ENCODE peak calls at places on chromosomes 6 and 20, in four cellular contexts. F is GM12878, L is HepG2, Y is K562. T is an unnamed sample.
A peak's percentile ranks its signal among the peaks of the same experiment; 100 is the strongest.

GRCh38 chr6:17419189-17419575 is 25.8 kb downstream of the CAP2 start:
- DNase-seq in F (no peak), Y (no peak), L (no peak), T (no peak)

GRCh38 chr20:34907616-34908469 is 31.4 kb downstream of the ACSS2 start:
- DNase-seq in L (peak; percentile 26), Y (no peak), F (no peak), T (no peak)

GRCh38 chr6:2978923-2979322 is 7.6 kb upstream of the SERPINB6 start:
- DNase-seq in F (no peak), Y (no peak), L (no peak), T (no peak)

GRCh38 chr20:43583982-43584432 is 6.7 kb upstream of the IFT52 start:
- DNase-seq in Y (peak; percentile 59), F (no peak), L (peak; percentile 95), T (no peak)

GRCh38 chr6:29792123-29793035 is 35.2 kb upstream of the HLA-G start:
- DNase-seq in F (no peak), L (no peak), Y (peak; percentile 70), T (peak; percentile 30)

GRCh38 chr6:142323377-142323776 is 21.6 kb downstream of the ADGRG6 start:
- DNase-seq in Y (no peak), L (peak; percentile 96), F (no peak), T (no peak)

GRCh38 chr6:101761124-101761601 is 367.7 kb downstream of the GRIK2 start:
- DNase-seq in L (no peak), Y (no peak), F (no peak), T (no peak)

GRCh38 chr20:46118481-46119020 is 437 bp downstream of the CD40 start:
- DNase-seq in L (no peak), F (no peak), Y (no peak), T (no peak)

GRCh38 chr6:137268911-137269310 is 49.7 kb upstream of the IFNGR1 start:
- DNase-seq in F (no peak), L (no peak), Y (no peak), T (no peak)

GRCh38 chr20:37356387-37356786 is 10.4 kb downstream of the SRC start:
- DNase-seq in L (no peak), Y (no peak), F (no peak), T (no peak)

GRCh38 chr6:1239805-1240204 is 72.1 kb upstream of the FOXQ1 start:
- DNase-seq in Y (no peak), F (no peak), L (no peak), T (no peak)

GRCh38 chr20:61587036-61587435 is 335.0 kb downstream of the CDH4 start:
- DNase-seq in L (no peak), F (no peak), Y (no peak), T (no peak)

GRCh38 chr6:92779758-92780157 is 639.6 kb downstream of the EPHA7 start:
- DNase-seq in F (no peak), L (no peak), Y (no peak), T (no peak)

GRCh38 chr6:68719761-68720160 is 84.7 kb downstream of the ADGRB3 start:
- DNase-seq in L (no peak), F (no peak), Y (no peak), T (no peak)

GRCh38 chr6:68724054-68724453 is 89.0 kb downstream of the ADGRB3 start:
- DNase-seq in L (no peak), Y (no peak), F (no peak), T (no peak)

GRCh38 chr6:68716605-68717004 is 81.5 kb downstream of the ADGRB3 start:
- DNase-seq in F (no peak), Y (no peak), L (no peak), T (no peak)

GRCh38 chr6:68723128-68723527 is 88.0 kb downstream of the ADGRB3 start:
- DNase-seq in L (no peak), F (no peak), Y (peak; percentile 11), T (no peak)

GRCh38 chr6:68718379-68719073 is 83.4 kb downstream of the ADGRB3 start:
- DNase-seq in Y (no peak), L (no peak), F (no peak), T (no peak)
- TF ChIP-seq TARDBP in Y (no peak), L (no peak), F (no peak), T (no peak)

GRCh38 chr20:7770046-7770445 is 170.2 kb downstream of the HAO1 start:
- DNase-seq in F (no peak), Y (no peak), L (no peak), T (no peak)
- TF ChIP-seq FOXM1 in F (no peak), Y (no peak), L (no peak), T (no peak)

DNA sequence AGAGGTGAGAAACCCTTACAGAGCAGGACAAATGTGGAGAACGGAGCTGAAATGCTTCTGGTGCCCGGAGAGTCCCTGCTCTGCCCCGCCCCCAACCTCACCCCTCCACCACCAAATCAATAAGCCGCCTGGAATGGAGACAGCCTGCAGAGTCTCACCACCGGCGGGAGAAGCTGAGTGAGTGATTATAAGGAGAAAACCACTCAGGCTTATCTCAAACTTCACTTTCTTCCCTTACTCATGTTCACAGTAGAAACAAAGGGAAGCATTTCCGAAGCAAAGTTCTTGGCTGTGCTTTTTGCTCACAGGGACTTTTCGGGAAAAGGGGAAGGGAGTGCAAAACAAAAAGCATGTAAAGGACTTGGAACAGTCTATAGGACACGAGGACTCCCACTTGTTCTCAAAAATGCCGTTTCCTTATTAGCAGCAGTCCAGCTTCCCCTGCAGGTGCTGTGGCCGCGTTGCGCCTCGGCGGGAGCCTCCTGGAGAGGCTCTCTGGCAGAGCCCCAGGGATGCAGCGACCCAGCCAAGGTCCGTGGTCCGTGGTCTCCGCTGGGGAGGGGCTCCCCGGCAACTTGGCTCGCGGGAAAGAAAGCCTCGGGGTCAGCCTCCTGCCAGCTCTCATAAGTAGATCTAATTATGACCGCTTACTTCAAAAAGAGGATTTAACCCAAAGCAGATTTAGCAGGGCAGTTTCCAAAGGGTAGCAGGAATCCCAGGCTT is 64.8 kb upstream of the TMEM30A start:
- DNase-seq in Y (peak; percentile 14), L (no peak), F (no peak), T (peak; percentile 61)
- TF ChIP-seq TARDBP in Y (no peak), L (no peak), F (no peak), T (no peak)

GRCh38 chr6:22828179-22829062 is 259.1 kb downstream of the HDGFL1 start:
- DNase-seq in Y (no peak), L (peak; percentile 39), F (no peak), T (peak; percentile 66)
- TF ChIP-seq FOXM1 in Y (no peak), L (no peak), F (no peak), T (no peak)

GRCh38 chr6:14092861-14093789 is 24.4 kb upstream of the CD83 start:
- DNase-seq in L (no peak), F (no peak), Y (no peak), T (no peak)
- TF ChIP-seq TARDBP in L (no peak), F (no peak), Y (no peak), T (no peak)

T was measured in HEK293T.